ENCODE peak calls at places on chromosomes 13 and 19, in four cellular contexts. O, C, K and F are unnamed samples.

GRCh38 chr13:45850020-45850613 is 1.4 kb downstream of the SIAH3 start:
- DNase-seq in O (peak; percentile 11), C (no peak), K (no peak), F (no peak)

GRCh38 chr13:68428292-68428691 is 1198.2 kb upstream of the PCDH9 start:
- DNase-seq in O (no peak), C (no peak), K (no peak), F (no peak)

GRCh38 chr13:44354884-44355283 is 18.7 kb upstream of the SERP2 start:
- DNase-seq in O (no peak), C (no peak), K (no peak), F (no peak)

GRCh38 chr13:41008349-41008980 is 10.7 kb downstream of the ELF1 start:
- DNase-seq in O (no peak), C (peak; percentile 79), K (no peak), F (peak; percentile 85)

GRCh38 chr19:12766051-12766521 is 9.3 kb downstream of the HOOK2 start:
- DNase-seq in O (peak; percentile 91), C (no peak), K (peak; percentile 78), F (peak; percentile 80)

GRCh38 chr13:36298535-36299068 is 988 bp upstream of the CCDC169 start:
- DNase-seq in O (no peak), C (no peak), K (no peak), F (peak; percentile 8)

GRCh38 chr13:111637365-111637764 is 316.9 kb downstream of the TEX29 start:
- DNase-seq in O (no peak), C (no peak), K (no peak), F (no peak)

GRCh38 chr19:1016647-1017114 is 4.2 kb downstream of the TMEM259 start:
- DNase-seq in O (no peak), C (no peak), K (no peak), F (no peak)

GRCh38 chr13:51727634-51728274 is 76.2 kb downstream of the DHRS12 start:
- DNase-seq in O (no peak), C (no peak), K (no peak), F (peak; percentile 38)

GRCh38 chr13:29434217-29434940 is 161.1 kb downstream of the SLC7A1 start:
- DNase-seq in O (no peak), C (peak; percentile 16), K (peak; percentile 51), F (no peak)

GRCh38 chr13:98422046-98422445 is 154.9 kb downstream of the STK24 start:
- DNase-seq in O (no peak), C (no peak), K (no peak), F (no peak)